ENCODE peak calls at places on chromosome 4, in five cellular contexts. One of them, this sample, is unnamed.

GRCh38 chr4:85913925-85914694 is 439.2 kb downstream of the ARHGAP24 start:
- DNase-seq in NCI-H774: no peak
- DNase-seq in HCEC 1CT: no peak
- DNase-seq in SJSA1: no peak
- DNase-seq in nucleus accumbens: no peak
- DNase-seq in this sample: no peak

GRCh38 chr4:8735236-8736082 is 136.2 kb downstream of the HMX1 start:
- DNase-seq in HCEC 1CT: no peak
- DNase-seq in nucleus accumbens: no peak
- DNase-seq in NCI-H774: no peak
- DNase-seq in SJSA1: no peak
- DNase-seq in this sample: no peak

GRCh38 chr4:30380404-30380998 is 339.7 kb upstream of the PCDH7 start:
- DNase-seq in NCI-H774: no peak
- DNase-seq in HCEC 1CT: peak
- DNase-seq in nucleus accumbens: no peak
- DNase-seq in SJSA1: no peak
- DNase-seq in this sample: no peak

GRCh38 chr4:82801910-82802521 is 3.4 kb upstream of the SCD5 start:
- DNase-seq in NCI-H774: no peak
- DNase-seq in SJSA1: no peak
- DNase-seq in HCEC 1CT: peak
- DNase-seq in nucleus accumbens: no peak
- DNase-seq in this sample: no peak

GRCh38 chr4:41145571-41146078 is 68.7 kb downstream of the APBB2 start:
- DNase-seq in nucleus accumbens: no peak
- DNase-seq in NCI-H774: no peak
- DNase-seq in SJSA1: no peak
- DNase-seq in HCEC 1CT: peak
- DNase-seq in this sample: no peak

GRCh38 chr4:85369703-85370380 is 105.1 kb upstream of the ARHGAP24 start:
- DNase-seq in nucleus accumbens: no peak
- DNase-seq in NCI-H774: no peak
- DNase-seq in SJSA1: no peak
- DNase-seq in HCEC 1CT: no peak
- DNase-seq in this sample: no peak

GRCh38 chr4:140109626-140110213 is 44.3 kb downstream of the MAML3 start:
- DNase-seq in nucleus accumbens: no peak
- DNase-seq in HCEC 1CT: no peak
- DNase-seq in SJSA1: no peak
- DNase-seq in NCI-H774: no peak
- DNase-seq in this sample: peak

GRCh38 chr4:107247738-107248137 is 211.6 kb upstream of the DKK2 start:
- DNase-seq in HCEC 1CT: no peak
- DNase-seq in nucleus accumbens: no peak
- DNase-seq in NCI-H774: no peak
- DNase-seq in SJSA1: no peak
- DNase-seq in this sample: no peak

GRCh38 chr4:82900016-82900334 is 560 bp upstream of the THAP9 start:
- DNase-seq in HCEC 1CT: no peak
- DNase-seq in SJSA1: no peak
- DNase-seq in nucleus accumbens: no peak
- DNase-seq in NCI-H774: peak
- DNase-seq in this sample: no peak

GRCh38 chr4:165493359-165493758 is 114.6 kb downstream of the CPE start:
- DNase-seq in NCI-H774: no peak
- DNase-seq in nucleus accumbens: no peak
- DNase-seq in HCEC 1CT: peak
- DNase-seq in SJSA1: peak
- DNase-seq in this sample: peak

GRCh38 chr4:184940500-184940899 is 77.8 kb upstream of the HELT start:
- DNase-seq in HCEC 1CT: no peak
- DNase-seq in SJSA1: no peak
- DNase-seq in nucleus accumbens: no peak
- DNase-seq in NCI-H774: no peak
- DNase-seq in this sample: no peak

GRCh38 chr4:5566526-5566925 is 141.8 kb downstream of the EVC2 start:
- DNase-seq in nucleus accumbens: no peak
- DNase-seq in HCEC 1CT: no peak
- DNase-seq in NCI-H774: no peak
- DNase-seq in SJSA1: no peak
- DNase-seq in this sample: no peak

GRCh38 chr4:147581601-147582350 is 35.4 kb upstream of the TMEM184C start:
- DNase-seq in NCI-H774: no peak
- DNase-seq in nucleus accumbens: no peak
- DNase-seq in HCEC 1CT: peak
- DNase-seq in SJSA1: no peak
- DNase-seq in this sample: no peak

GRCh38 chr4:65670331-65671031 is at the start of gene EPHA5:
- DNase-seq in HCEC 1CT: peak
- DNase-seq in SJSA1: peak
- DNase-seq in NCI-H774: peak
- DNase-seq in nucleus accumbens: peak
- DNase-seq in this sample: no peak

GRCh38 chr4:147368948-147369347 is 111.9 kb upstream of the EDNRA start:
- DNase-seq in nucleus accumbens: no peak
- DNase-seq in SJSA1: no peak
- DNase-seq in HCEC 1CT: no peak
- DNase-seq in NCI-H774: no peak
- DNase-seq in this sample: no peak

GRCh38 chr4:106095408-106095807 is 200.1 kb downstream of the NPNT start:
- DNase-seq in HCEC 1CT: no peak
- DNase-seq in NCI-H774: no peak
- DNase-seq in nucleus accumbens: no peak
- DNase-seq in SJSA1: no peak
- DNase-seq in this sample: no peak

GRCh38 chr4:145732416-145732815 is 52.5 kb downstream of the C4orf51 start:
- DNase-seq in SJSA1: no peak
- DNase-seq in nucleus accumbens: no peak
- DNase-seq in NCI-H774: no peak
- DNase-seq in HCEC 1CT: no peak
- DNase-seq in this sample: no peak

GRCh38 chr4:6263541-6264540 is 5.8 kb upstream of the WFS1 start:
- DNase-seq in NCI-H774: no peak
- DNase-seq in HCEC 1CT: peak
- DNase-seq in nucleus accumbens: no peak
- DNase-seq in SJSA1: no peak
- DNase-seq in this sample: no peak